ENCODE peak calls at places on chromosomes 5 and 9, in four cellular contexts. E is lower leg skin, Q is K562, F is prostate gland. G is an unnamed sample.

GRCh38 chr5:155418960-155419579 is 405.5 kb downstream of the KIF4B start:
- DNase-seq in E (no peak), F (no peak), Q (no peak), G (no peak)

GRCh38 chr5:39801306-39801705 is 376.5 kb upstream of the DAB2 start:
- DNase-seq in E (no peak), Q (no peak), F (no peak), G (no peak)

GRCh38 chr5:138574744-138575193 is 432 bp downstream of the HSPA9 start:
- DNase-seq in Q (peak), F (no peak), E (no peak), G (no peak)

GRCh38 chr9:81035171-81035570 is 654.2 kb downstream of the TLE1 start:
- DNase-seq in E (no peak), Q (no peak), F (no peak), G (no peak)

GRCh38 chr9:129656795-129657390 is 8.6 kb upstream of the PRRX2 start:
- DNase-seq in F (peak), Q (no peak), E (no peak), G (no peak)

GRCh38 chr5:38249286-38249685 is 9.1 kb upstream of the EGFLAM start:
- DNase-seq in F (no peak), E (no peak), Q (no peak), G (no peak)

GRCh38 chr5:152673601-152674000 is 268.5 kb upstream of the NMUR2 start:
- DNase-seq in E (no peak), F (no peak), Q (no peak), G (no peak)

GRCh38 chr9:113350937-113351336 is 1.6 kb downstream of the BSPRY start:
- DNase-seq in F (no peak), Q (no peak), E (no peak), G (no peak)

GRCh38 chr9:27468450-27469110 is 55.5 kb upstream of the IFNK start:
- DNase-seq in F (no peak), E (no peak), Q (no peak), G (no peak)

GRCh38 chr9:130138791-130139190 is 33.4 kb upstream of the NCS1 start:
- DNase-seq in F (peak), Q (peak), E (no peak), G (peak)

GRCh38 chr9:134591082-134591571 is 50.5 kb upstream of the COL5A1 start:
- DNase-seq in Q (no peak), E (peak), F (no peak), G (no peak)

GRCh38 chr5:75672616-75673015 is 44.6 kb downstream of the POC5 start:
- DNase-seq in F (no peak), E (no peak), Q (no peak), G (no peak)

GRCh38 chr5:149375434-149375833 is 3.7 kb downstream of the IL17B start:
- DNase-seq in Q (no peak), F (no peak), E (peak), G (no peak)

GRCh38 chr5:110478899-110479298 is 247.6 kb downstream of the TMEM232 start:
- DNase-seq in E (no peak), F (no peak), Q (no peak), G (no peak)

GRCh38 chr5:17878541-17878940 is 244.3 kb downstream of the TAF11L14 start:
- DNase-seq in Q (no peak), E (no peak), F (no peak), G (no peak)

GRCh38 chr9:28668158-28668557 is 1094.9 kb upstream of the C9orf72 start:
- DNase-seq in E (no peak), Q (no peak), F (no peak), G (no peak)

GRCh38 chr5:150219142-150219541 is 29.3 kb downstream of the SLC6A7 start:
- DNase-seq in Q (peak), F (no peak), E (no peak), G (no peak)

GRCh38 chr9:113930384-113930783 is 54.3 kb downstream of the ZNF618 start:
- DNase-seq in E (no peak), Q (no peak), F (peak), G (no peak)

GRCh38 chr5:126403871-126404270 is 19.3 kb upstream of the GRAMD2B start:
- DNase-seq in E (no peak), F (no peak), Q (no peak), G (no peak)

GRCh38 chr5:77937015-77937908 is 161.1 kb upstream of the TBCA start:
- DNase-seq in F (no peak), E (no peak), Q (no peak), G (no peak)

GRCh38 chr5:22242532-22242931 is 610.6 kb downstream of the CDH12 start:
- DNase-seq in F (no peak), Q (no peak), E (no peak), G (no peak)

GRCh38 chr5:140131967-140132409 is 6.3 kb downstream of the IGIP start:
- DNase-seq in F (peak), Q (no peak), E (peak), G (no peak)

GRCh38 chr9:118652258-118652657 is 717.0 kb downstream of the BRINP1 start:
- DNase-seq in F (no peak), E (no peak), Q (no peak), G (no peak)

GRCh38 chr5:95060100-95060499 is 224.8 kb downstream of the MCTP1 start:
- DNase-seq in E (no peak), Q (no peak), F (no peak), G (no peak)

GRCh38 chr9:116202219-116202912 is 48.8 kb downstream of the PAPPA start:
- DNase-seq in Q (no peak), E (no peak), F (peak), G (no peak)

GRCh38 chr9:137256362-137256761 is 1.2 kb downstream of the NELFB start:
- DNase-seq in E (no peak), F (no peak), Q (no peak), G (no peak)

GRCh38 chr9:137255448-137256114 is 454 bp downstream of the NELFB start:
- DNase-seq in F (no peak), E (no peak), Q (no peak), G (no peak)

GRCh38 chr9:137253717-137254623 is 1.2 kb upstream of the NELFB start:
- DNase-seq in F (no peak), Q (no peak), E (no peak), G (no peak)

GRCh38 chr9:137254624-137255447 is at the start of gene NELFB:
- DNase-seq in Q (peak), E (peak), F (peak), G (peak)

DNA sequence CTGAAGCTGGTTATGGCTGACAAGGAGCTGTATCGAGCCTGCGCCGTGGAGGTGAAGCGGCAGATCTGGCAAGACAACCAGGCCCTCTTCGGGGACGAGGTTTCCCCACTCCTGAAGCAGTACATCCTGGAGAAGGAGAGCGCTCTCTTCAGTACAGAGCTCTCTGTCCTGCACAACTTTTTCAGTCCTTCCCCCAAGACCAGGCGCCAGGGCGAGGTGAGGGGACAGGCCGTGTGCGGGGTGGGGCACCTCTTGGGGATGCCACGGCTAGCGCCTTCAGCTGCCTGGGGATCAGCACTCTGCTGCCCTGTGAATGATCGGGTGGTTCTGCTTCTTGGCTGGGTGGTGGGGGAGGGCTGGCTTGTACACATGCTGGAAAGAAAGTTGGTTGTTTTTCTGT is 1.7 kb downstream of the NELFB start:
- DNase-seq in Q (no peak), F (no peak), E (no peak), G (no peak)
- H3K4me3 ChIP-seq in Q (no peak), F (no peak), E (no peak), G (peak)

GRCh38 chr5:143717400-143717799 is 94.6 kb upstream of the HMHB1 start:
- DNase-seq in F (no peak), Q (no peak), E (no peak), G (no peak)
- TF ChIP-seq CTCF in F (no peak), Q (no peak), E (no peak), G (no peak)

GRCh38 chr9:137423810-137424291 is 658 bp downstream of the NOXA1 start:
- DNase-seq in F (no peak), E (peak), Q (peak), G (no peak)
- TF ChIP-seq POLR2A in F (no peak), E (no peak), Q (no peak), G (no peak)

DNA sequence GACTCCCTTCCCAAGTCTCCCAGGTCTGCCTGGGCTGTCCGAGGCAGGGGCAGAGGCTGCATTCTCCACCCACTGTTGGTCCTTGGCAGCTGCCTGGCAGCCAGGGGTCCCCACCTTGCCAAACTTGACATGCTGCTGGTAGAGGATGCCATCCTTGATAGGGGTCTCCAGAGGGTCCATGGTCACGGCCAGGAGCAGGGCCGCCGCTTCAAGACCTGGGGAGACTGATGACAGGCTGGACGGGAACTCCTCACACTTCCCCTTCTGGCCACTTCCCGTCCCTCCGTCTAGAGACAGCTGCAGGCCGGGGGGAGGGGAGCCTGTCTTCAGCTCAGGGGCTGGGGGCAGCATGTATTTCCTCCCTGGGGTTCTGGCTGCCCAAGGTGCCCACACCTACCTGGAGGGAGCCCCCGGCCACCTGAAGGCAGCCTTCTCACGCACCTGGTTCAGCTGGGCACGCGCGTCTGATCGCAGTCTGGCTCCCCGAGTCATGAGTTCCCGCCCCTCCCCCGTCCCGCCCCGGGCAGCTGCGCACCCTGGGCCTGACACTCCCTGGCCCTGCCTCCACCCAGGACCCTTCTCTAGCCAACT is at the start of gene DOK3:
- DNase-seq in Q (peak), F (no peak), E (no peak), G (peak)
- H3K4me3 ChIP-seq in Q (peak), F (no peak), E (no peak), G (no peak)

GRCh38 chr5:20231040-20231439 is 243.0 kb upstream of the CDH18 start:
- DNase-seq in F (no peak), Q (no peak), E (no peak), G (no peak)
- TF ChIP-seq CTCF in F (no peak), Q (no peak), E (no peak), G (no peak)

DNA sequence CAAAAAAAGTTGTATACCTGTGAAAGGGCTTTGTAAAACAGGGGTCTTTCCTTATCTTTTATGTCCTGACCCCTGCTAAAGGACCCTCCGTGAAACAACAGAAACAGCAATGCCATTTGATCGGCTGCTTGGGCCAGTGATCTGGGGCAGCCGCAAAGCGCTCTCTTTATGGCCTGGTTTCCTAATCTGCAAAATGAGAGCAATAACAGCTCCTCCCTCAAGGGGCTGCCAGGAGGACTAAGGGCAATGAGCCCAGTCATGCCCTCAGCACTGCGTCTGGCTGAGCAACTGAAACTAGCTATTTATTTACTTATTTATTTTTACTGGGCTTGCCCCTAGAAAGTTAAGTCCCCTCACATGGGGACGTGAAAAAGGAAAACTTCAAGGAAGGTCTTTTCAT is 18.3 kb downstream of the CMBL start:
- DNase-seq in F (peak), Q (no peak), E (no peak), G (peak)
- TF ChIP-seq POLR2A in F (no peak), Q (no peak), E (no peak), G (no peak)

GRCh38 chr5:80136751-80137272 is 101.7 kb downstream of the THBS4 start:
- DNase-seq in F (no peak), E (peak), Q (no peak), G (no peak)
- H3K4me3 ChIP-seq in F (no peak), E (no peak), Q (no peak), G (no peak)

G was measured in gastrocnemius medialis.